ENCODE peak calls at places on chromosomes 12 and 14, in five cellular contexts. One of them, this sample, is unnamed.

GRCh38 chr14:105448706-105449111 is 25.9 kb upstream of the CRIP2 start:
- DNase-seq in NCI-H2081: peak
- DNase-seq in aorta: peak
- DNase-seq in EL: peak
- DNase-seq in central memory CD4-positive, alpha-beta T cell: peak
- DNase-seq in this sample: peak

GRCh38 chr14:37081220-37081619 is 91.2 kb downstream of the SLC25A21 start:
- DNase-seq in NCI-H2081: no peak
- DNase-seq in aorta: no peak
- DNase-seq in EL: no peak
- DNase-seq in central memory CD4-positive, alpha-beta T cell: no peak
- DNase-seq in this sample: no peak

GRCh38 chr14:49679271-49679670 is 8.7 kb downstream of the POLE2 start:
- DNase-seq in NCI-H2081: no peak
- DNase-seq in aorta: no peak
- DNase-seq in EL: peak
- DNase-seq in central memory CD4-positive, alpha-beta T cell: no peak
- DNase-seq in this sample: no peak

GRCh38 chr14:34032720-34033119 is 81.8 kb upstream of the EGLN3 start:
- DNase-seq in NCI-H2081: no peak
- DNase-seq in aorta: no peak
- DNase-seq in EL: no peak
- DNase-seq in central memory CD4-positive, alpha-beta T cell: no peak
- DNase-seq in this sample: no peak

GRCh38 chr12:1083086-1083887 is 92.3 kb downstream of the ERC1 start:
- DNase-seq in NCI-H2081: no peak
- DNase-seq in aorta: no peak
- DNase-seq in EL: no peak
- DNase-seq in central memory CD4-positive, alpha-beta T cell: no peak
- DNase-seq in this sample: no peak

GRCh38 chr14:32702571-32702970 is 236.1 kb upstream of the NPAS3 start:
- DNase-seq in NCI-H2081: no peak
- DNase-seq in aorta: peak
- DNase-seq in EL: no peak
- DNase-seq in central memory CD4-positive, alpha-beta T cell: peak
- DNase-seq in this sample: peak

GRCh38 chr12:5043589-5044419 is at the start of gene KCNA5:
- DNase-seq in NCI-H2081: peak
- DNase-seq in aorta: peak
- DNase-seq in EL: no peak
- DNase-seq in central memory CD4-positive, alpha-beta T cell: no peak
- DNase-seq in this sample: peak

GRCh38 chr12:89960607-89961394 is 252.2 kb upstream of the ATP2B1 start:
- DNase-seq in NCI-H2081: no peak
- DNase-seq in aorta: no peak
- DNase-seq in EL: peak
- DNase-seq in central memory CD4-positive, alpha-beta T cell: no peak
- DNase-seq in this sample: no peak

GRCh38 chr12:121580959-121581680 is at the start of gene KDM2B:
- DNase-seq in NCI-H2081: peak
- DNase-seq in aorta: no peak
- DNase-seq in EL: peak
- DNase-seq in central memory CD4-positive, alpha-beta T cell: peak
- DNase-seq in this sample: peak

GRCh38 chr14:65035049-65035448 is 48.4 kb downstream of the FNTB start:
- DNase-seq in NCI-H2081: no peak
- DNase-seq in aorta: peak
- DNase-seq in EL: peak
- DNase-seq in central memory CD4-positive, alpha-beta T cell: no peak
- DNase-seq in this sample: peak

GRCh38 chr14:91229743-91230200 is 14.7 kb downstream of the GPR68 start:
- DNase-seq in NCI-H2081: no peak
- DNase-seq in aorta: no peak
- DNase-seq in EL: peak
- DNase-seq in central memory CD4-positive, alpha-beta T cell: peak
- DNase-seq in this sample: no peak

GRCh38 chr14:20684662-20685456 is 499 bp downstream of the RNASE4 start:
- DNase-seq in NCI-H2081: no peak
- DNase-seq in aorta: no peak
- DNase-seq in EL: peak
- DNase-seq in central memory CD4-positive, alpha-beta T cell: no peak
- DNase-seq in this sample: peak

GRCh38 chr12:100868487-100868886 is 73.9 kb downstream of the ANO4 start:
- DNase-seq in NCI-H2081: no peak
- DNase-seq in aorta: no peak
- DNase-seq in EL: peak
- DNase-seq in central memory CD4-positive, alpha-beta T cell: no peak
- DNase-seq in this sample: no peak

GRCh38 chr14:48526307-48526706 is 850.9 kb upstream of the MDGA2 start:
- DNase-seq in NCI-H2081: no peak
- DNase-seq in aorta: no peak
- DNase-seq in EL: no peak
- DNase-seq in central memory CD4-positive, alpha-beta T cell: no peak
- DNase-seq in this sample: no peak

GRCh38 chr12:58540480-58541299 is 379.6 kb downstream of the LRIG3 start:
- DNase-seq in NCI-H2081: peak
- DNase-seq in aorta: peak
- DNase-seq in EL: peak
- DNase-seq in central memory CD4-positive, alpha-beta T cell: no peak
- DNase-seq in this sample: peak

GRCh38 chr12:96828169-96828789 is 78.8 kb upstream of the NEDD1 start:
- DNase-seq in NCI-H2081: no peak
- DNase-seq in aorta: no peak
- DNase-seq in EL: no peak
- DNase-seq in central memory CD4-positive, alpha-beta T cell: no peak
- DNase-seq in this sample: no peak

GRCh38 chr14:56482306-56482705 is 97.3 kb upstream of the TMEM260 start:
- DNase-seq in NCI-H2081: peak
- DNase-seq in aorta: no peak
- DNase-seq in EL: peak
- DNase-seq in central memory CD4-positive, alpha-beta T cell: no peak
- DNase-seq in this sample: no peak

GRCh38 chr14:22598896-22599244 is 770 bp downstream of the ABHD4 start:
- DNase-seq in NCI-H2081: peak
- DNase-seq in aorta: no peak
- DNase-seq in EL: peak
- DNase-seq in central memory CD4-positive, alpha-beta T cell: peak
- DNase-seq in this sample: peak

GRCh38 chr14:25136811-25137210 is 86.9 kb upstream of the STXBP6 start:
- DNase-seq in NCI-H2081: no peak
- DNase-seq in aorta: no peak
- DNase-seq in EL: no peak
- DNase-seq in central memory CD4-positive, alpha-beta T cell: no peak
- DNase-seq in this sample: no peak

GRCh38 chr14:76314521-76314951 is 61.4 kb upstream of the ESRRB start:
- DNase-seq in NCI-H2081: no peak
- DNase-seq in aorta: no peak
- DNase-seq in EL: no peak
- DNase-seq in central memory CD4-positive, alpha-beta T cell: no peak
- DNase-seq in this sample: no peak

GRCh38 chr12:95790025-95790911 is at the start of gene NTN4:
- DNase-seq in NCI-H2081: peak
- DNase-seq in aorta: peak
- DNase-seq in EL: peak
- DNase-seq in central memory CD4-positive, alpha-beta T cell: peak
- DNase-seq in this sample: peak

GRCh38 chr14:64714432-64715025 is 10.3 kb downstream of the PLEKHG3 start:
- DNase-seq in NCI-H2081: no peak
- DNase-seq in aorta: no peak
- DNase-seq in EL: no peak
- DNase-seq in central memory CD4-positive, alpha-beta T cell: no peak
- DNase-seq in this sample: no peak

GRCh38 chr12:3333583-3333982 is 157.4 kb upstream of the PRMT8 start:
- DNase-seq in NCI-H2081: no peak
- DNase-seq in aorta: peak
- DNase-seq in EL: peak
- DNase-seq in central memory CD4-positive, alpha-beta T cell: no peak
- DNase-seq in this sample: no peak

GRCh38 chr12:124654666-124655316 is 87.4 kb upstream of the NCOR2 start:
- DNase-seq in NCI-H2081: no peak
- DNase-seq in aorta: peak
- DNase-seq in EL: peak
- DNase-seq in central memory CD4-positive, alpha-beta T cell: no peak
- DNase-seq in this sample: peak

GRCh38 chr12:8036366-8036765 is 3.9 kb downstream of the FOXJ2 start:
- DNase-seq in NCI-H2081: no peak
- DNase-seq in aorta: peak
- DNase-seq in EL: no peak
- DNase-seq in central memory CD4-positive, alpha-beta T cell: no peak
- DNase-seq in this sample: no peak

GRCh38 chr12:105724651-105725050 is 394.2 kb downstream of the C12orf75 start:
- DNase-seq in NCI-H2081: no peak
- DNase-seq in aorta: no peak
- DNase-seq in EL: no peak
- DNase-seq in central memory CD4-positive, alpha-beta T cell: no peak
- DNase-seq in this sample: no peak

GRCh38 chr12:10153271-10154144 is 18.4 kb downstream of the OLR1 start:
- DNase-seq in NCI-H2081: peak
- DNase-seq in aorta: peak
- DNase-seq in EL: peak
- DNase-seq in central memory CD4-positive, alpha-beta T cell: peak
- DNase-seq in this sample: peak

GRCh38 chr12:123713398-123714301 is 1.5 kb downstream of the ATP6V0A2 start:
- DNase-seq in NCI-H2081: peak
- DNase-seq in aorta: no peak
- DNase-seq in EL: peak
- DNase-seq in central memory CD4-positive, alpha-beta T cell: no peak
- DNase-seq in this sample: no peak

GRCh38 chr12:63440063-63440462 is 228.2 kb downstream of the DPY19L2 start:
- DNase-seq in NCI-H2081: no peak
- DNase-seq in aorta: no peak
- DNase-seq in EL: no peak
- DNase-seq in central memory CD4-positive, alpha-beta T cell: no peak
- DNase-seq in this sample: no peak

GRCh38 chr14:92425101-92425500 is 88.5 kb upstream of the RIN3 start:
- DNase-seq in NCI-H2081: no peak
- DNase-seq in aorta: no peak
- DNase-seq in EL: peak
- DNase-seq in central memory CD4-positive, alpha-beta T cell: no peak
- DNase-seq in this sample: no peak

GRCh38 chr12:63869656-63870055 is 25.2 kb downstream of the SRGAP1 start:
- DNase-seq in NCI-H2081: no peak
- DNase-seq in aorta: no peak
- DNase-seq in EL: peak
- DNase-seq in central memory CD4-positive, alpha-beta T cell: no peak
- DNase-seq in this sample: no peak

GRCh38 chr14:102511538-102511937 is 2.0 kb upstream of the ANKRD9 start:
- DNase-seq in NCI-H2081: no peak
- DNase-seq in aorta: no peak
- DNase-seq in EL: no peak
- DNase-seq in central memory CD4-positive, alpha-beta T cell: no peak
- DNase-seq in this sample: no peak

GRCh38 chr12:11814362-11814761 is 164.9 kb downstream of the ETV6 start:
- DNase-seq in NCI-H2081: peak
- DNase-seq in aorta: no peak
- DNase-seq in EL: peak
- DNase-seq in central memory CD4-positive, alpha-beta T cell: no peak
- DNase-seq in this sample: no peak

GRCh38 chr14:29016050-29016900 is 249.7 kb downstream of the FOXG1 start:
- DNase-seq in NCI-H2081: peak
- DNase-seq in aorta: no peak
- DNase-seq in EL: peak
- DNase-seq in central memory CD4-positive, alpha-beta T cell: no peak
- DNase-seq in this sample: no peak

GRCh38 chr12:108985750-108986149 is 35.1 kb downstream of the SVOP start:
- DNase-seq in NCI-H2081: no peak
- DNase-seq in aorta: no peak
- DNase-seq in EL: no peak
- DNase-seq in central memory CD4-positive, alpha-beta T cell: no peak
- DNase-seq in this sample: no peak

GRCh38 chr14:44745371-44745770 is 216.4 kb downstream of the KLHL28 start:
- DNase-seq in NCI-H2081: no peak
- DNase-seq in aorta: no peak
- DNase-seq in EL: no peak
- DNase-seq in central memory CD4-positive, alpha-beta T cell: no peak
- DNase-seq in this sample: no peak

GRCh38 chr14:99995700-99996356 is 69.4 kb upstream of the EVL start:
- DNase-seq in NCI-H2081: peak
- DNase-seq in aorta: no peak
- DNase-seq in EL: peak
- DNase-seq in central memory CD4-positive, alpha-beta T cell: peak
- DNase-seq in this sample: peak

This sample was measured in tibial artery.